ENCODE peak calls at places on chromosome 19, in five cellular contexts. Y, C, M, N and Q are unnamed samples.

GRCh38 chr19:15248648-15249559 is 16.7 kb upstream of the EPHX3 start:
- DNase-seq in Y (no peak), C (peak; percentile 64), M (no peak), N (peak; percentile 34), Q (no peak)

GRCh38 chr19:18393836-18394235 is 3.6 kb downstream of the LRRC25 start:
- DNase-seq in Y (no peak), C (peak; percentile 78), M (no peak), N (peak; percentile 20), Q (no peak)

GRCh38 chr19:18009412-18010066 is 1.6 kb downstream of the ARRDC2 start:
- DNase-seq in Y (no peak), C (no peak), M (peak; percentile 55), N (no peak), Q (no peak)

GRCh38 chr19:31819837-31820236 is 470.6 kb upstream of the TSHZ3 start:
- DNase-seq in Y (no peak), C (no peak), M (no peak), N (no peak), Q (no peak)

GRCh38 chr19:48874309-48875135 is 2.3 kb downstream of the PPP1R15A start:
- DNase-seq in Y (no peak), C (no peak), M (peak; percentile 28), N (no peak), Q (peak; percentile 16)

GRCh38 chr19:6042776-6043726 is 65.1 kb upstream of the RANBP3 start:
- DNase-seq in Y (no peak), C (no peak), M (no peak), N (no peak), Q (no peak)

GRCh38 chr19:1906985-1907562 is 1.9 kb downstream of the ADAT3 start:
- DNase-seq in Y (no peak), C (no peak), M (no peak), N (no peak), Q (no peak)

GRCh38 chr19:18060472-18060871 is 26.3 kb downstream of the IL12RB1 start:
- DNase-seq in Y (no peak), C (no peak), M (no peak), N (no peak), Q (no peak)

GRCh38 chr19:5990289-5990797 is 12.4 kb upstream of the RANBP3 start:
- DNase-seq in Y (no peak), C (no peak), M (no peak), N (no peak), Q (no peak)

GRCh38 chr19:33507021-33507956 is 14.3 kb downstream of the PEPD start:
- DNase-seq in Y (no peak), C (no peak), M (no peak), N (no peak), Q (no peak)

GRCh38 chr19:48553676-48554384 is 1.9 kb downstream of the SULT2B1 start:
- DNase-seq in Y (no peak), C (peak; percentile 55), M (no peak), N (no peak), Q (no peak)

GRCh38 chr19:44723952-44724319 is 24.6 kb upstream of the BCL3 start:
- DNase-seq in Y (peak; percentile 63), C (peak; percentile 84), M (peak; percentile 78), N (peak; percentile 74), Q (peak; percentile 75)

GRCh38 chr19:27736225-27736624 is 1476.7 kb downstream of the UQCRFS1 start:
- DNase-seq in Y (no peak), C (no peak), M (no peak), N (no peak), Q (no peak)